ENCODE peak calls at places on chromosomes 7 and 10, in ten cellular contexts. C is stomach, G is HTR-8/SVneo, E is T47D, Y is smooth muscle cell of the brain vasculature, A is NB4, U is EL, R is germinal center, B is left cardiac atrium, W is HFFc6. H is an unnamed sample.

GRCh38 chr10:119113805-119114732 is 10.2 kb downstream of the DENND10 start:
- DNase-seq in R (no peak), B (no peak), W (peak), U (peak), E (no peak), A (peak), G (no peak), C (no peak), Y (peak), H (no peak)

GRCh38 chr10:13158401-13158800 is 3.0 kb upstream of the MCM10 start:
- DNase-seq in A (peak), U (no peak), E (no peak), C (no peak), B (no peak), Y (no peak), W (no peak), G (no peak), R (no peak), H (no peak)

GRCh38 chr10:48501806-48502771 is 102.8 kb downstream of the ARHGAP22 start:
- DNase-seq in U (no peak), B (no peak), A (no peak), G (no peak), C (peak), W (no peak), E (no peak), R (no peak), Y (no peak), H (peak)

GRCh38 chr10:7546365-7546967 is 120.3 kb downstream of the ITIH5 start:
- DNase-seq in C (no peak), A (no peak), Y (no peak), U (no peak), G (no peak), B (no peak), W (no peak), R (no peak), E (no peak), H (no peak)

GRCh38 chr10:79146611-79147130 is 77.9 kb downstream of the ZMIZ1 start:
- DNase-seq in U (no peak), Y (no peak), E (no peak), W (no peak), A (no peak), R (no peak), B (peak), G (no peak), C (peak), H (peak)

GRCh38 chr10:124035928-124036558 is 57.4 kb downstream of the CHST15 start:
- DNase-seq in U (no peak), C (peak), W (no peak), A (peak), R (peak), E (no peak), Y (no peak), B (peak), G (no peak), H (peak)

GRCh38 chr7:57425969-57426628 is 23.9 kb upstream of the ZNF716 start:
- DNase-seq in U (no peak), C (no peak), E (no peak), A (peak), G (no peak), R (no peak), Y (no peak), W (no peak), B (no peak), H (no peak)

GRCh38 chr10:30737931-30738391 is 108.4 kb upstream of the LYZL2 start:
- DNase-seq in R (no peak), G (no peak), C (no peak), E (no peak), A (peak), W (no peak), Y (no peak), U (no peak), B (no peak), H (peak)

GRCh38 chr7:151400626-151401315 is 9.1 kb downstream of the WDR86 start:
- DNase-seq in B (no peak), G (no peak), E (no peak), A (no peak), W (no peak), R (peak), C (no peak), Y (no peak), U (no peak), H (peak)

GRCh38 chr7:15399446-15399845 is 162.4 kb downstream of the AGMO start:
- DNase-seq in G (no peak), Y (no peak), R (no peak), A (no peak), W (no peak), U (no peak), C (no peak), B (no peak), E (no peak), H (no peak)

GRCh38 chr10:125629758-125630376 is 53.1 kb downstream of the TEX36 start:
- DNase-seq in E (peak), G (peak), W (peak), U (peak), C (no peak), B (no peak), Y (no peak), A (peak), R (peak), H (no peak)

GRCh38 chr10:104337527-104337984 is 709 bp downstream of the ITPRIP start:
- DNase-seq in U (peak), R (peak), G (no peak), C (no peak), W (no peak), A (peak), Y (no peak), E (peak), B (no peak), H (no peak)

GRCh38 chr7:105439174-105439893 is 50.6 kb upstream of the SRPK2 start:
- DNase-seq in C (peak), W (peak), Y (no peak), G (peak), A (peak), R (no peak), U (peak), E (no peak), B (no peak), H (no peak)

GRCh38 chr7:134182078-134182477 is 54.9 kb downstream of the LRGUK start:
- DNase-seq in W (no peak), C (no peak), A (no peak), U (no peak), E (no peak), R (no peak), B (no peak), Y (no peak), G (no peak), H (no peak)

GRCh38 chr7:101386558-101387199 is 24.0 kb downstream of the COL26A1 start:
- DNase-seq in R (no peak), W (no peak), G (peak), U (peak), A (peak), Y (no peak), B (no peak), C (no peak), E (no peak), H (no peak)

GRCh38 chr7:100430450-100431285 is 1.0 kb downstream of the MEPCE start:
- DNase-seq in A (no peak), Y (no peak), W (no peak), B (peak), U (peak), C (no peak), R (no peak), E (no peak), G (no peak), H (peak)

GRCh38 chr7:79610905-79611304 is 157.4 kb upstream of the MAGI2 start:
- DNase-seq in A (no peak), U (no peak), E (no peak), C (no peak), W (no peak), B (no peak), Y (no peak), R (no peak), G (no peak), H (no peak)

GRCh38 chr7:31493714-31494181 is 20.1 kb upstream of the ITPRID1 start:
- DNase-seq in R (no peak), Y (no peak), U (no peak), E (no peak), C (peak), G (no peak), A (peak), B (no peak), W (no peak), H (no peak)

GRCh38 chr10:95408148-95408930 is 117.5 kb upstream of the PDLIM1 start:
- DNase-seq in A (no peak), Y (no peak), U (no peak), B (no peak), W (no peak), G (no peak), E (no peak), C (no peak), R (no peak), H (no peak)

GRCh38 chr10:64115913-64116643 is 594.9 kb downstream of the REEP3 start:
- DNase-seq in R (peak), W (no peak), E (peak), C (no peak), Y (peak), A (peak), G (no peak), B (no peak), U (no peak), H (peak)

GRCh38 chr7:150986099-150986512 is 4.7 kb upstream of the NOS3 start:
- DNase-seq in R (peak), A (peak), U (peak), E (no peak), B (no peak), Y (no peak), C (peak), G (peak), W (peak), H (peak)

GRCh38 chr7:69599879-69600764 is 1.8 kb downstream of the AUTS2 start:
- DNase-seq in C (no peak), E (peak), Y (no peak), B (no peak), G (no peak), W (no peak), A (peak), U (no peak), R (peak), H (no peak)

GRCh38 chr10:69464801-69465401 is 13.6 kb downstream of the TSPAN15 start:
- DNase-seq in A (peak), U (no peak), R (no peak), C (peak), Y (no peak), W (no peak), B (no peak), E (no peak), G (no peak), H (peak)

GRCh38 chr10:69333205-69333604 is 54.9 kb downstream of the HK1 start:
- DNase-seq in C (peak), E (peak), W (peak), U (peak), B (no peak), A (no peak), G (no peak), Y (no peak), R (no peak), H (no peak)

GRCh38 chr10:124696446-124697392 is 47.5 kb downstream of the FAM53B start:
- DNase-seq in E (no peak), G (no peak), U (no peak), B (peak), C (no peak), R (peak), A (no peak), W (no peak), Y (no peak), H (no peak)

GRCh38 chr7:107173191-107173590 is 4.4 kb downstream of the HBP1 start:
- DNase-seq in U (no peak), E (no peak), A (no peak), G (no peak), Y (no peak), C (no peak), B (no peak), R (no peak), W (no peak), H (no peak)

GRCh38 chr7:36889182-36889581 is 164.9 kb upstream of the AOAH start:
- DNase-seq in B (no peak), Y (no peak), R (no peak), A (no peak), G (no peak), U (no peak), E (no peak), C (no peak), W (no peak), H (no peak)

GRCh38 chr10:88879754-88880286 is at the start of gene STAMBPL1:
- DNase-seq in E (no peak), U (no peak), B (peak), R (peak), Y (no peak), W (no peak), G (peak), C (peak), A (peak), H (peak)

GRCh38 chr10:92590623-92591549 is 2.0 kb upstream of the KIF11 start:
- DNase-seq in A (peak), C (no peak), B (peak), Y (no peak), G (peak), R (peak), W (peak), U (peak), E (no peak), H (peak)

GRCh38 chr10:124243702-124244121 is 150.3 kb upstream of the CHST15 start:
- DNase-seq in B (no peak), U (no peak), G (no peak), A (no peak), R (no peak), C (peak), E (no peak), Y (no peak), W (no peak), H (no peak)

GRCh38 chr10:90604636-90605035 is 253.2 kb downstream of the HTR7 start:
- DNase-seq in R (no peak), C (no peak), W (no peak), Y (no peak), G (no peak), B (no peak), A (no peak), U (no peak), E (no peak), H (no peak)

GRCh38 chr10:6203331-6204062 is 765 bp downstream of the PFKFB3 start:
- DNase-seq in Y (no peak), A (peak), U (peak), B (peak), R (peak), G (no peak), E (peak), C (peak), W (peak), H (peak)

H was measured in Peyer's patch.